ENCODE peak calls at places on chromosomes 2 and 18, in six cellular contexts. I, S, Z, O, K and Y are unnamed samples.

GRCh38 chr2:26172189-26172865 is 561 bp upstream of the GAREM2 start:
- DNase-seq in I (no peak), S (peak), Z (no peak), O (no peak), K (no peak), Y (no peak)

GRCh38 chr18:13112982-13113381 is 105.6 kb upstream of the LDLRAD4 start:
- DNase-seq in I (no peak), S (peak), Z (no peak), O (peak), K (peak), Y (peak)

GRCh38 chr18:55819448-55819847 is 231.5 kb upstream of the TCF4 start:
- DNase-seq in I (no peak), S (no peak), Z (no peak), O (no peak), K (no peak), Y (no peak)

GRCh38 chr18:73151086-73151485 is 283.3 kb upstream of the NETO1 start:
- DNase-seq in I (no peak), S (no peak), Z (no peak), O (no peak), K (no peak), Y (no peak)

GRCh38 chr2:112634153-112634873 is 11.4 kb upstream of the SLC20A1 start:
- DNase-seq in I (no peak), S (peak), Z (no peak), O (no peak), K (peak), Y (no peak)

GRCh38 chr2:39597309-39597708 is 68.4 kb upstream of the TMEM178A start:
- DNase-seq in I (no peak), S (no peak), Z (no peak), O (no peak), K (no peak), Y (no peak)

GRCh38 chr2:120323807-120324399 is 22.0 kb upstream of the INHBB start:
- DNase-seq in I (no peak), S (no peak), Z (no peak), O (no peak), K (no peak), Y (no peak)

GRCh38 chr2:30252723-30253688 is 21.7 kb downstream of the LBH start:
- DNase-seq in I (peak), S (peak), Z (no peak), O (peak), K (peak), Y (no peak)

DNA sequence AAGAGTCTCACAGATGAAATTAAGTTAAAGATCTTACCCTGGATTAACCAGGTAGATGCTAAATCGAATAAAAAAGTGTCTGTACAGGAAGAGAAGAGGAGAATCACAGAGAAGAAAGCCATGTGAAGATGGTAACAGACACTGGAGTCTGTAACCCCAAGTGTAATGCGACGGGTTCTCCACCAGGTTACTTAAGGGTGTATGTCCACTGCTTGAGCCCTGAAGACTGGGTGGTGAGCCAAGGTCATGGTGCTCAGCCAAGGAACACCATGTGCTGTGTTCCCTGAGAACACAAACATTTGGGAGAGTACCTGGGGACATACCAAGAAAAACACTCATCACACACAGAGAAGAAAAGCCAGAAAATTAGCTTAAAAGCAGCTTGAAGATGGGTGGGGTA is 8.2 kb upstream of the ACADL start:
- DNase-seq in I (no peak), S (no peak), Z (peak), O (no peak), K (no peak), Y (no peak)
- TF ChIP-seq CTCF in I (no peak), S (no peak), Z (no peak), O (no peak), K (no peak), Y (no peak)

GRCh38 chr2:178286636-178287035 is 92.3 kb downstream of the OSBPL6 start:
- DNase-seq in I (no peak), S (no peak), Z (no peak), O (no peak), K (no peak), Y (no peak)
- TF ChIP-seq CTCF in I (no peak), S (no peak), Z (no peak), O (no peak), K (no peak), Y (no peak)

GRCh38 chr2:233059797-233060499 is at the start of gene INPP5D:
- DNase-seq in I (no peak), S (peak), Z (no peak), O (no peak), K (peak), Y (no peak)
- TF ChIP-seq CTCF in I (no peak), S (no peak), Z (no peak), O (no peak), K (no peak), Y (no peak)

GRCh38 chr2:105782646-105783045 is 37.9 kb downstream of the NCK2 start:
- DNase-seq in I (no peak), S (no peak), Z (no peak), O (no peak), K (no peak), Y (no peak)

GRCh38 chr2:105781274-105781673 is 36.6 kb downstream of the NCK2 start:
- DNase-seq in I (no peak), S (no peak), Z (peak), O (peak), K (no peak), Y (no peak)

GRCh38 chr2:105780606-105781005 is 35.9 kb downstream of the NCK2 start:
- DNase-seq in I (no peak), S (no peak), Z (no peak), O (no peak), K (no peak), Y (no peak)

GRCh38 chr2:105783151-105783738 is 38.5 kb downstream of the NCK2 start:
- DNase-seq in I (no peak), S (no peak), Z (no peak), O (no peak), K (no peak), Y (no peak)

DNA sequence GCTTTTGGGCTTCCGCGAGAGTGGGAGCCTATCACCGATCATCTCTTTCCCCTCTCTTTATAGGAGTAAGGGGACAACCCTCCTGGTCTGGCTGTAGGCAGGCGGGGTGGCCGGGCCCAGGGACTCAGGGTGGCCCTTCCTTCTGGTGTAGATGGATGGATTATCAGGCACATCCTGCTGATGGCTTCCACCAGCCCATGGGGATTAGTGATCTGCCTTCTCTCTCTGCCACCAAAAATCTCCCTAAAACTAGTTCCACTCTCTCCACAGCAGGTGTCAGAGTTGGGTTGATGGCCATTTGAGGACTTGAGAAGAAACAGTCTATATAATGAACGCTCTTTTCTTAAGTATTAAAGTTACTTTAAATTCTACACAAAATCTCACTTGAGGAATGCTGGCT is 37.4 kb downstream of the NCK2 start:
- DNase-seq in I (no peak), S (no peak), Z (no peak), O (no peak), K (no peak), Y (no peak)
- TF ChIP-seq CTCF in I (no peak), S (no peak), Z (no peak), O (peak), K (no peak), Y (no peak)

GRCh38 chr2:241482556-241482955 is 25.8 kb downstream of the STK25 start:
- DNase-seq in I (no peak), S (no peak), Z (no peak), O (no peak), K (no peak), Y (no peak)

GRCh38 chr2:241481687-241482086 is 26.7 kb downstream of the STK25 start:
- DNase-seq in I (no peak), S (no peak), Z (no peak), O (no peak), K (no peak), Y (no peak)

GRCh38 chr2:241483305-241483704 is 25.1 kb downstream of the STK25 start:
- DNase-seq in I (no peak), S (no peak), Z (no peak), O (no peak), K (no peak), Y (no peak)

GRCh38 chr2:241482126-241482525 is 26.3 kb downstream of the STK25 start:
- DNase-seq in I (no peak), S (no peak), Z (no peak), O (no peak), K (no peak), Y (no peak)

GRCh38 chr2:241485172-241485911 is 23.0 kb downstream of the STK25 start:
- DNase-seq in I (no peak), S (no peak), Z (no peak), O (no peak), K (no peak), Y (no peak)
- TF ChIP-seq CTCF in I (no peak), S (no peak), Z (no peak), O (no peak), K (no peak), Y (no peak)

DNA sequence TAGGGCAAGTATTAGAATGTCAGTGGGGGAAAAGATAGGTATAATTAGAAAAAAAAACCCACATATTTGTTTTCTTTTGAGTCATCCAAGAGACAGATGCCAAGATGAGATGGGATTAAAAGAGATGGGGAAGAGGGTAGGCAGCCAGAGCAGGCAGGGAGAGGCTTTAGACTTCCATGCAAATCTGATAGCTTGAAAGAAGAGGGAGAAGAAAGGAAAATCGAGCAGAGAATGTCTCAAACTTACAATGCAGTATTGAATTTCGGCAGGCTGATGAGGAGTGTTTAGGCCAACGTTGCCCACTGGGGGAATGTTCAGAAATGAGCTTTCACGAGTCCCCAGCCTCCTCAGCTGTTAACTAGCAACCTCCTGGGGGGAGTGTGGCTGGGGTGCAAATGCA is 91.3 kb downstream of the SPATS2L start:
- DNase-seq in I (no peak), S (no peak), Z (peak), O (no peak), K (no peak), Y (no peak)
- TF ChIP-seq CTCF in I (no peak), S (no peak), Z (no peak), O (peak), K (no peak), Y (no peak)

DNA sequence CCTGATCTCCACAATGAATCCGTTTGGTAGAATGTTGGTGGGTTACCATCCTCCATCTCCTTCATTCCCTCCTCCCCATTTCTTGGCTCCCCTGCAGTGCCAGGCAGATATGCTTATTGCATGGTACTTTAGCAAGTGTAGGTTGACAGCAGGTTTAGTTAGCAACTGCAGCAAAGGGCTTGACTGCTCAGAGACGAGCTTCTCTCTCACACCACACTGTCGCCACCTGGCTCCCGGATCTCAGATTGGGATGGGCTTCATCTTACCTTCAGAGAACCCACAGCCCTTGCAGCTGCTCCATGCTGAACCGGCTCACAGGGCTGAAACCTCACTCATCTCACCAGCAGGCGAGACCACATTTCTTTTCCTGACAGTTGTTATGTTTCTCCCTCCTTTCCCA is 88.8 kb downstream of the VWA3B start:
- DNase-seq in I (no peak), S (no peak), Z (peak), O (peak), K (peak), Y (no peak)
- TF ChIP-seq CTCF in I (no peak), S (no peak), Z (no peak), O (peak), K (peak), Y (no peak)